ENCODE peak calls at places on chromosome 20, in four cellular contexts. R is IMR-90, C is H1, G is trophoblast cell. P is an unnamed sample.

GRCh38 chr20:20130399-20130798 is 78.1 kb downstream of the CFAP61 start:
- DNase-seq in R (no peak), C (no peak), G (peak), P (peak)

GRCh38 chr20:44033344-44033743 is 118.7 kb downstream of the TOX2 start:
- DNase-seq in R (peak), C (no peak), G (no peak), P (peak)

GRCh38 chr20:64065973-64066341 is 3.0 kb downstream of the TCEA2 start:
- DNase-seq in R (peak), C (no peak), G (no peak), P (peak)

GRCh38 chr20:33674294-33675126 is at the start of gene NECAB3:
- DNase-seq in R (peak), C (no peak), G (peak), P (peak)

GRCh38 chr20:19964289-19965263 is 52.6 kb upstream of the NAA20 start:
- DNase-seq in R (peak), C (no peak), G (peak), P (peak)

GRCh38 chr20:53785320-53785719 is 191.7 kb upstream of the ZNF217 start:
- DNase-seq in R (no peak), C (no peak), G (no peak), P (no peak)

GRCh38 chr20:38747495-38748096 is 664 bp upstream of the ACTR5 start:
- DNase-seq in R (no peak), C (no peak), G (no peak), P (no peak)

GRCh38 chr20:12598894-12599293 is 409.9 kb upstream of the SPTLC3 start:
- DNase-seq in R (no peak), C (no peak), G (no peak), P (no peak)

GRCh38 chr20:56839791-56840190 is 210.7 kb downstream of the TFAP2C start:
- DNase-seq in R (no peak), C (no peak), G (no peak), P (no peak)

GRCh38 chr20:33521461-33521860 is 31.6 kb downstream of the CBFA2T2 start:
- DNase-seq in R (no peak), C (no peak), G (no peak), P (no peak)

GRCh38 chr20:15316556-15316955 is 979.1 kb upstream of the FLRT3 start:
- DNase-seq in R (no peak), C (no peak), G (no peak), P (no peak)

GRCh38 chr20:32526561-32526960 is 58.6 kb downstream of the NOL4L start:
- DNase-seq in R (no peak), C (no peak), G (no peak), P (no peak)

GRCh38 chr20:16955971-16956370 is 207.8 kb downstream of the OTOR start:
- DNase-seq in R (no peak), C (no peak), G (no peak), P (no peak)

GRCh38 chr20:22312744-22313346 is 271.5 kb downstream of the FOXA2 start:
- DNase-seq in R (peak), C (no peak), G (peak), P (peak)

GRCh38 chr20:32823737-32824588 is 4.2 kb downstream of the MAPRE1 start:
- DNase-seq in R (peak), C (no peak), G (peak), P (peak)

GRCh38 chr20:37295001-37295400 is 5.5 kb downstream of the MANBAL start:
- DNase-seq in R (peak), C (no peak), G (peak), P (peak)

GRCh38 chr20:9131841-9132240 is 63.0 kb downstream of the PLCB4 start:
- DNase-seq in R (no peak), C (no peak), G (no peak), P (no peak)

GRCh38 chr20:10633708-10634107 is 40.1 kb downstream of the JAG1 start:
- DNase-seq in R (no peak), C (no peak), G (no peak), P (no peak)

GRCh38 chr20:35271904-35272303 is 6.0 kb downstream of the MMP24OS start:
- DNase-seq in R (peak), C (no peak), G (peak), P (no peak)

GRCh38 chr20:46512943-46513844 is at the start of gene ZNF334:
- DNase-seq in R (peak), C (peak), G (peak), P (peak)

GRCh38 chr20:34415079-34415478 is 52.0 kb downstream of the ITCH start:
- DNase-seq in R (no peak), C (no peak), G (no peak), P (no peak)

GRCh38 chr20:3995749-3996305 is 19.5 kb downstream of the RNF24 start:
- DNase-seq in R (no peak), C (no peak), G (no peak), P (no peak)

GRCh38 chr20:20680991-20681508 is 31.4 kb downstream of the RALGAPA2 start:
- DNase-seq in R (no peak), C (no peak), G (no peak), P (no peak)

GRCh38 chr20:3658708-3659491 is 4.3 kb downstream of the GFRA4 start:
- DNase-seq in R (no peak), C (no peak), G (no peak), P (no peak)

GRCh38 chr20:11305406-11305805 is 612.3 kb upstream of the BTBD3 start:
- DNase-seq in R (peak), C (no peak), G (no peak), P (no peak)

GRCh38 chr20:57443866-57444265 is 52.7 kb downstream of the RBM38 start:
- DNase-seq in R (no peak), C (no peak), G (no peak), P (no peak)

GRCh38 chr20:32463642-32464400 is 105.7 kb downstream of the ASXL1 start:
- DNase-seq in R (no peak), C (no peak), G (no peak), P (peak)

GRCh38 chr20:23162887-23163286 is 76.8 kb upstream of the CD93 start:
- DNase-seq in R (no peak), C (no peak), G (no peak), P (no peak)

GRCh38 chr20:11703119-11703518 is 214.6 kb upstream of the BTBD3 start:
- DNase-seq in R (no peak), C (no peak), G (no peak), P (no peak)

GRCh38 chr20:64191002-64191401 is 26.8 kb downstream of the MYT1 start:
- DNase-seq in R (no peak), C (no peak), G (no peak), P (no peak)

GRCh38 chr20:14117768-14118167 is 122.5 kb downstream of the MACROD2 start:
- DNase-seq in R (no peak), C (no peak), G (no peak), P (no peak)

GRCh38 chr20:37775200-37775599 is 81.4 kb downstream of the CTNNBL1 start:
- DNase-seq in R (peak), C (no peak), G (no peak), P (no peak)

GRCh38 chr20:44056010-44056698 is 130.8 kb downstream of the JPH2 start:
- DNase-seq in R (no peak), C (peak), G (peak), P (peak)

GRCh38 chr20:58480455-58481356 is 34.5 kb downstream of the APCDD1L start:
- DNase-seq in R (no peak), C (no peak), G (no peak), P (no peak)

GRCh38 chr20:60765821-60766403 is 486.1 kb upstream of the CDH4 start:
- DNase-seq in R (no peak), C (no peak), G (no peak), P (no peak)

GRCh38 chr20:24745206-24745605 is 203.9 kb upstream of the CST7 start:
- DNase-seq in R (no peak), C (no peak), G (no peak), P (no peak)

GRCh38 chr20:24741673-24742072 is 207.4 kb upstream of the CST7 start:
- DNase-seq in R (no peak), C (no peak), G (no peak), P (no peak)

GRCh38 chr20:24742436-24742835 is 206.6 kb upstream of the CST7 start:
- DNase-seq in R (no peak), C (no peak), G (no peak), P (no peak)

GRCh38 chr20:24743641-24744040 is 205.4 kb upstream of the CST7 start:
- DNase-seq in R (no peak), C (no peak), G (no peak), P (no peak)

GRCh38 chr20:24742989-24743388 is 206.1 kb upstream of the CST7 start:
- DNase-seq in R (no peak), C (no peak), G (no peak), P (no peak)
- H3K18ac ChIP-seq in R (no peak), C (no peak), G (no peak), P (no peak)

DNA sequence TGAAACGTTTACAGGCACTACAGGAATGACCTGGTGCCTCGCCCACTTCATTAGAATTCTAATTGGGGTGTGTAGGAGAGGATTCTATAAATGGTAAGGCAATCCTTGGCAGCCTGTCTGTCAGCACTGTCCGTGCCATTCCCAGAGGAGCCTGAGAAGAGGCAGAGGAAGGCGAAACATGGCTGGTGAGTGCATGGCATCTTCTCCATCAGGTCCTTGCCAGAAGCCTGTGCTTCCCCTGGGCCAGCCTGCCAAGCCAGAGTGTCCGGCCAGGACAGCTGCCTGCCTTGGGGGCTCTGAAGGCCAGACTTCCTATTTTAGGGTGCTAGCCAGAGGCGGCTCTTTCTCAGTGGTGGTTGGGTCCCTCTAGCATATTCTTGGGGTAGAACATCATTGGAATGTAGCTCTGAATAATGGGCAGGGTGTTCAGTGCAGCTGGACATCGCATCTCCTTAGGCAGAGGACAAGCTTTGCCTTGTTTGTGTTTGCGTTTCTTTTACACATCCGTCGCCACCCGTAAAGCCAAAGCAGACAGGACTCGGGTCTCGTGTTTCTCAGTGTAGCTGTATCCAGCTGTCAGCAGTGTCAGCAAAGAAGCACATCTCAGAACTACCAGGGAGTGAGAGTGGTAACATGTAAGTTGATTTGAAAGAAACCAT is at the start of gene TGM3:
- DNase-seq in R (no peak), C (no peak), G (no peak), P (no peak)
- H3K4me3 ChIP-seq in R (no peak), C (no peak), G (no peak), P (no peak)

DNA sequence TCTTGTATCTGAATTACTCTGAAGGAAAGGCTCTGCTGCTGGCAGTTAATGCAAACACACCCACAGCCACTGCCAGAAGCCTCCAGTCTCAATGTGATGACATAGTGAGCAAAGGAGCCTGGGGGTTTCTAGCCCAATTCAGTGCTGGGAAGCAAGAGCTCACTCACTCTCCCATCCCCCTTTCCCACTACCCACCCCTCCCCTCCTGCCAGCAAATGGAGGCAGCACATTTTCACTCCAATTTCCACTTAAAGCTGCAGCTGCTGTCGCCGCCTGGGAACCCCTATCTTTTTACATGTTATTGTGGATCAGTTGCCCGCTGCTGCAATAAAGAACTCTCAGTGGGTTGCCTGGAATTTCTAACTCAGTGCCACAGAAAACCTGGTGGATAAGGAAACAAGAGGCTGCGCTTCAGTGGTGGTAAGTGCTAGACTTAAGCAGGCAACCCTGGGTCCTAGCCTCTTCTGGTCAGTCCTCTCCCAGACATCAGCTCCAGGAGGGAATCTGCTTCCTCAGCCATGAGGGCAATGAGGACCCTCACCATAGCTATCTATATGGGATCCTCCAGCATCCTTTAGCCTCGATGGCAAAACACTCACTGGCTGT is 490.6 kb upstream of the SULF2 start:
- DNase-seq in R (no peak), C (no peak), G (no peak), P (no peak)
- H3K18ac ChIP-seq in R (no peak), C (peak), G (peak), P (peak)

GRCh38 chr20:51696304-51697118 is 71.7 kb downstream of the ATP9A start:
- DNase-seq in R (no peak), C (no peak), G (no peak), P (peak)

GRCh38 chr20:51698252-51698651 is 69.9 kb downstream of the ATP9A start:
- DNase-seq in R (no peak), C (no peak), G (no peak), P (no peak)

GRCh38 chr20:51697119-51697826 is 70.9 kb downstream of the ATP9A start:
- DNase-seq in R (peak), C (no peak), G (no peak), P (peak)

GRCh38 chr20:51692806-51693400 is 75.3 kb downstream of the ATP9A start:
- DNase-seq in R (no peak), C (no peak), G (no peak), P (no peak)

GRCh38 chr20:51695574-51696303 is 72.5 kb downstream of the ATP9A start:
- DNase-seq in R (peak), C (no peak), G (peak), P (peak)
- H3K4me3 ChIP-seq in R (peak), C (no peak), G (no peak), P (no peak)

GRCh38 chr20:49548371-49548947 is 19.5 kb downstream of the PTGIS start:
- DNase-seq in R (no peak), C (no peak), G (no peak), P (no peak)
- H3K18ac ChIP-seq in R (no peak), C (no peak), G (no peak), P (no peak)

DNA sequence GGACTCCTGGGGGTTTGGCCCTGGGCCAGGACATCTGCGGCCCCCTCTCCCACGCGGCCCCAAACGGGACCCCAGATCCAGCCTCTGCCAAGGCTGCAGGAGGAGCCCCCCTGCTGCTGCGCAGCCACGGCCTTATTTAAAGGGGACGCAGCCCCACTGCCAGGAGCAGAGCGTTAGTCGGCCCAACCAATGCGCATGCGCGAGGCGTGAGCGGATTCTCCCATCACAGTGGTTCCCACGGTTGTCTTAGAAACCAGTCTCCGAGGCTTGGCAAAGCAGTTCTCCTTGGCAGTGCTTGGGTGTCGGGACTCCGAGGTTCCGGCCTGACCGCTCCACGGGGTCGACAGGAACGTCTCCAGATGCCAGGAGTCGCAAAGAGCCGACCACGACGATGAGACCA is 288.3 kb upstream of the ZNF337 start:
- DNase-seq in R (peak), C (no peak), G (peak), P (no peak)
- H3K4me3 ChIP-seq in R (peak), C (no peak), G (no peak), P (no peak)

GRCh38 chr20:63054103-63054474 is 47.3 kb upstream of the BHLHE23 start:
- DNase-seq in R (no peak), C (no peak), G (no peak), P (no peak)
- H3K18ac ChIP-seq in R (no peak), C (no peak), G (no peak), P (no peak)

GRCh38 chr20:59514554-59514953 is 89.8 kb upstream of the PHACTR3 start:
- DNase-seq in R (no peak), C (no peak), G (no peak), P (no peak)

GRCh38 chr20:59508729-59509128 is 95.6 kb upstream of the PHACTR3 start:
- DNase-seq in R (no peak), C (no peak), G (no peak), P (no peak)
- H3K4me3 ChIP-seq in R (no peak), C (no peak), G (no peak), P (no peak)